ENCODE peak calls at places on chromosomes 7 and 10, in seven cellular contexts. X is A549, D is body of pancreas, P is suprapubic skin, S is stomach, N is HCT116, W is thyroid gland. Y is an unnamed sample.

GRCh38 chr7:329691-330281 is 39.8 kb downstream of the FOXL3 start:
- DNase-seq in W (no peak), S (peak), D (peak), X (no peak), P (no peak), N (no peak), Y (no peak)

GRCh38 chr10:26479766-26480492 is 41.8 kb downstream of the APBB1IP start:
- DNase-seq in X (no peak), D (no peak), N (no peak), S (no peak), P (no peak), W (no peak), Y (no peak)

GRCh38 chr7:43535810-43536585 is 46.9 kb upstream of the STK17A start:
- DNase-seq in W (no peak), D (no peak), X (no peak), P (no peak), S (no peak), N (no peak), Y (no peak)

GRCh38 chr7:106139253-106140251 is 27.4 kb upstream of the SYPL1 start:
- DNase-seq in N (no peak), W (peak), D (peak), S (no peak), X (no peak), P (no peak), Y (no peak)

GRCh38 chr10:131170042-131170983 is 141.2 kb downstream of the TCERG1L start:
- DNase-seq in D (no peak), P (no peak), W (peak), N (no peak), X (no peak), S (peak), Y (peak)

GRCh38 chr7:102273749-102274712 is 12.6 kb upstream of the SH2B2 start:
- DNase-seq in S (peak), W (no peak), P (no peak), D (no peak), N (peak), X (peak), Y (no peak)

GRCh38 chr7:19133891-19134290 is 11.3 kb downstream of the FERD3L start:
- DNase-seq in W (no peak), N (no peak), S (no peak), D (no peak), P (no peak), X (no peak), Y (no peak)

GRCh38 chr10:94115725-94116124 is 122.0 kb downstream of the PLCE1 start:
- DNase-seq in W (no peak), N (peak), X (peak), P (no peak), D (no peak), S (no peak), Y (no peak)

GRCh38 chr10:19966751-19967150 is 150.5 kb downstream of the PLXDC2 start:
- DNase-seq in W (no peak), X (no peak), N (no peak), P (no peak), S (no peak), D (no peak), Y (no peak)

GRCh38 chr7:39709768-39710291 is 86.5 kb downstream of the RALA start:
- DNase-seq in W (no peak), X (no peak), D (no peak), N (no peak), S (no peak), P (no peak), Y (peak)

GRCh38 chr10:71727429-71728217 is 8.0 kb upstream of the C10orf105 start:
- DNase-seq in X (no peak), W (peak), D (peak), N (no peak), P (peak), S (peak), Y (peak)

GRCh38 chr10:125028291-125028867 is 86.5 kb downstream of the ZRANB1 start:
- DNase-seq in N (no peak), D (no peak), W (no peak), P (no peak), S (no peak), X (no peak), Y (no peak)

GRCh38 chr7:923108-924041 is 31.1 kb downstream of the ADAP1 start:
- DNase-seq in D (peak), W (peak), X (no peak), N (no peak), P (peak), S (peak), Y (peak)

GRCh38 chr10:35074266-35074665 is 15.9 kb downstream of the CUL2 start:
- DNase-seq in S (no peak), P (no peak), N (no peak), D (no peak), W (no peak), X (no peak), Y (no peak)

GRCh38 chr10:104339469-104340098 is 1.3 kb upstream of the ITPRIP start:
- DNase-seq in X (no peak), W (peak), P (no peak), S (peak), N (no peak), D (peak), Y (peak)

GRCh38 chr10:46270086-46270811 is 16.5 kb upstream of the ANTXRL start:
- DNase-seq in S (peak), N (no peak), P (no peak), D (no peak), W (no peak), X (no peak), Y (no peak)

GRCh38 chr7:104136561-104136960 is 71.3 kb downstream of the ORC5 start:
- DNase-seq in S (no peak), X (no peak), D (no peak), W (peak), P (no peak), N (no peak), Y (no peak)

GRCh38 chr7:104137971-104138370 is 69.8 kb downstream of the ORC5 start:
- DNase-seq in S (no peak), N (no peak), D (no peak), W (peak), P (no peak), X (no peak), Y (no peak)

GRCh38 chr7:104136981-104137380 is 70.8 kb downstream of the ORC5 start:
- DNase-seq in D (no peak), X (no peak), S (no peak), P (no peak), W (peak), N (no peak), Y (no peak)

GRCh38 chr7:104137511-104137910 is 70.3 kb downstream of the ORC5 start:
- DNase-seq in X (no peak), S (no peak), W (peak), D (no peak), N (no peak), P (no peak), Y (no peak)

GRCh38 chr7:104135760-104136558 is 71.9 kb downstream of the ORC5 start:
- DNase-seq in D (no peak), X (no peak), N (no peak), S (no peak), W (no peak), P (no peak), Y (no peak)
- TF ChIP-seq POLR2A in D (no peak), X (no peak), N (no peak), S (no peak), W (no peak), P (no peak), Y (no peak)

GRCh38 chr7:138458576-138459234 is 1.4 kb upstream of the TRIM24 start:
- DNase-seq in D (no peak), S (no peak), W (no peak), N (no peak), P (no peak), X (no peak), Y (no peak)

GRCh38 chr7:138455609-138456008 is 4.5 kb upstream of the TRIM24 start:
- DNase-seq in S (no peak), D (no peak), W (no peak), P (no peak), X (no peak), N (no peak), Y (no peak)

GRCh38 chr7:138460176-138460648 is at the start of gene TRIM24:
- DNase-seq in P (peak), N (no peak), S (no peak), X (peak), D (no peak), W (no peak), Y (no peak)

GRCh38 chr7:138459300-138460175 is 521 bp upstream of the TRIM24 start:
- DNase-seq in N (peak), W (peak), D (peak), X (peak), S (peak), P (peak), Y (peak)

DNA sequence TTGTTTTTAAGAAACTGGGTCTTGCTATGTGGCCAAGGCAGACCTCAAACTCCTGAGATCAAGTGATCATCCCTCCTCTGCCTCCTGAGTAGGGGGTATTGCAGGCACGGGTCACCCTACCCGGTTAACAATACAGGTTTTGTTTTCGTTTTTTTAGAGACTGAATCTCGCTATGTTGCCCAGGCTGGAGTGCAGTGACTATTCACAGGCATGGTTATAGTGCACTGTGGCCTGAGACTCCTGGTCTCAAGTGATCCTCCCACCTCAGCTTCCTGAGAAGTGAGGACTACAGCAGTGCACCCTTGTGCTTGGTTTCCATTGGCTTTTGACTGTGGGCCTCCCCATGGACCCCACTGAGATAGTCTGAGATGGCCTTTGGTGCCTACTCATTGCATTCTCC is 3.8 kb upstream of the TRIM24 start:
- DNase-seq in N (no peak), W (no peak), X (no peak), S (no peak), D (no peak), P (no peak), Y (no peak)
- H3K27ac ChIP-seq in N (no peak), W (no peak), X (no peak), S (no peak), D (no peak), P (no peak), Y (no peak)

GRCh38 chr7:104923010-104923421 is 91.0 kb upstream of the KMT2E start:
- DNase-seq in D (peak), N (peak), S (peak), P (peak), X (peak), W (peak), Y (peak)
- TF ChIP-seq POLR2A in D (no peak), N (no peak), S (no peak), P (no peak), X (no peak), W (no peak), Y (no peak)

GRCh38 chr10:13815766-13816165 is 229.0 kb downstream of the PRPF18 start:
- DNase-seq in W (no peak), N (no peak), X (no peak), P (no peak), D (no peak), S (no peak), Y (no peak)

GRCh38 chr10:13813540-13813939 is 226.8 kb downstream of the PRPF18 start:
- DNase-seq in P (no peak), W (no peak), D (no peak), N (no peak), X (no peak), S (peak), Y (no peak)

GRCh38 chr10:13820119-13820518 is 233.4 kb downstream of the PRPF18 start:
- DNase-seq in W (no peak), P (no peak), S (no peak), N (no peak), X (no peak), D (no peak), Y (no peak)

GRCh38 chr10:13812804-13813203 is 226.0 kb downstream of the PRPF18 start:
- DNase-seq in S (no peak), X (no peak), D (no peak), N (no peak), P (no peak), W (no peak), Y (peak)

DNA sequence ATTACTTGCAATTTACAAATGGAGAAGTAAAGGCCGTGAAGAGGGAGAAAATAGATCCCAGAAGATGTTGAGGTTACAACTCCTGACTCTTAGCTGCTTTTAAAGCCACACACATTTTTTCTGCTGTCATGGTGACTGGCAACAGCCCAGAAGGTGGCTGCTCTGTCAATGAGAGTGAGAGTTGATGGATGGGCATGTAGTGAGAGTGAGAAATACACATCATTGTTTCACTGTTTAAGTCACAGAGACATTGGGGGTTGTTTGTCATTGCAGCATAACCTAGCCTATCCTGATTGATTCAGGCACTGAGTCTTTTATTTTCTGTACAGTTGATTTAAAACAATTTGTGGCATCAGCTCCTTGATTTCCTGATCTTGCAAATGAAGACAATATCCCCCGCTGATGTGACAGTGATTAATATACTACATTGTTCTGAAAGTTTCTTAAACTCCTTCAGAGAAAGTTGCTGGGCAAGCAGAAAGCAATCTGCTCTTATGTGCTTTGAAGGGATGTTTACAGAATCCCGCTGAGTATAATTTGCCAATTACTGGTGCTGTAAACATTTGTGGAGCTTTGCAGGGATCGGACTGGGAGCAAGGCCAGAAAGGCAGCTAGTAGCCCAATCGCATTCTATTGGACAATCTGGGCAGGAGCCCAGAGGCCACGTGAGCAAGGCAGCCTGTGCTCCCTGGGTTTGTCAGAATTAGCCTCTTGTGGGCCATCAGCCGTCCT is 229.6 kb downstream of the PRPF18 start:
- DNase-seq in D (peak), S (peak), N (no peak), W (peak), X (no peak), P (no peak), Y (no peak)
- H3K27ac ChIP-seq in D (no peak), S (peak), N (no peak), W (peak), X (no peak), P (no peak), Y (no peak)

Y was measured in testis.